ENCODE peak calls at places on chromosomes 7 and 10, in ten cellular contexts. One of them, this sample, is unnamed.

GRCh38 chr7:29285451-29285807 is 90.9 kb downstream of the CHN2 start:
- DNase-seq in right lobe of liver: no peak
- DNase-seq in endothelial cell of umbilical vein: no peak
- DNase-seq in ovary: no peak
- DNase-seq in stomach: no peak
- DNase-seq in esophagus muscularis mucosa: no peak
- DNase-seq in prostate gland: no peak
- DNase-seq in A549: peak; percentile 20
- DNase-seq in uterus: no peak
- DNase-seq in K562: no peak
- DNase-seq in this sample: peak; percentile 67

GRCh38 chr7:39410582-39410981 is 155.6 kb upstream of the YAE1 start:
- DNase-seq in stomach: no peak
- DNase-seq in esophagus muscularis mucosa: no peak
- DNase-seq in ovary: no peak
- DNase-seq in A549: no peak
- DNase-seq in endothelial cell of umbilical vein: no peak
- DNase-seq in prostate gland: no peak
- DNase-seq in uterus: no peak
- DNase-seq in right lobe of liver: no peak
- DNase-seq in K562: no peak
- DNase-seq in this sample: no peak

GRCh38 chr7:116356979-116357378 is 142.6 kb upstream of the CAV2 start:
- DNase-seq in ovary: no peak
- DNase-seq in right lobe of liver: no peak
- DNase-seq in endothelial cell of umbilical vein: peak; percentile 75
- DNase-seq in prostate gland: no peak
- DNase-seq in uterus: no peak
- DNase-seq in A549: no peak
- DNase-seq in esophagus muscularis mucosa: no peak
- DNase-seq in stomach: no peak
- DNase-seq in K562: no peak
- DNase-seq in this sample: no peak

GRCh38 chr7:153682628-153683027 is 369.6 kb upstream of the DPP6 start:
- DNase-seq in A549: no peak
- DNase-seq in right lobe of liver: no peak
- DNase-seq in ovary: no peak
- DNase-seq in K562: no peak
- DNase-seq in stomach: no peak
- DNase-seq in prostate gland: no peak
- DNase-seq in endothelial cell of umbilical vein: no peak
- DNase-seq in esophagus muscularis mucosa: no peak
- DNase-seq in uterus: no peak
- DNase-seq in this sample: no peak

GRCh38 chr7:131745645-131746248 is 189.3 kb upstream of the PODXL start:
- DNase-seq in stomach: no peak
- DNase-seq in uterus: no peak
- DNase-seq in ovary: no peak
- DNase-seq in A549: peak; percentile 17
- DNase-seq in esophagus muscularis mucosa: no peak
- DNase-seq in prostate gland: no peak
- DNase-seq in endothelial cell of umbilical vein: peak; percentile 50
- DNase-seq in right lobe of liver: no peak
- DNase-seq in K562: no peak
- DNase-seq in this sample: peak; percentile 14

GRCh38 chr7:42939457-42940240 is 7.5 kb downstream of the MRPL32 start:
- DNase-seq in uterus: no peak
- DNase-seq in ovary: no peak
- DNase-seq in endothelial cell of umbilical vein: no peak
- DNase-seq in A549: no peak
- DNase-seq in esophagus muscularis mucosa: no peak
- DNase-seq in stomach: no peak
- DNase-seq in K562: no peak
- DNase-seq in right lobe of liver: no peak
- DNase-seq in prostate gland: no peak
- DNase-seq in this sample: no peak

GRCh38 chr7:69624431-69624830 is 26.2 kb downstream of the AUTS2 start:
- DNase-seq in prostate gland: no peak
- DNase-seq in A549: no peak
- DNase-seq in ovary: no peak
- DNase-seq in right lobe of liver: no peak
- DNase-seq in esophagus muscularis mucosa: no peak
- DNase-seq in K562: no peak
- DNase-seq in stomach: no peak
- DNase-seq in uterus: no peak
- DNase-seq in endothelial cell of umbilical vein: no peak
- DNase-seq in this sample: no peak

GRCh38 chr10:69515699-69516547 is 57.3 kb downstream of the NEUROG3 start:
- DNase-seq in A549: peak; percentile 78
- DNase-seq in endothelial cell of umbilical vein: peak; percentile 69
- DNase-seq in stomach: peak; percentile 79
- DNase-seq in uterus: no peak
- DNase-seq in esophagus muscularis mucosa: peak; percentile 93
- DNase-seq in ovary: no peak
- DNase-seq in prostate gland: peak; percentile 59
- DNase-seq in K562: peak; percentile 87
- DNase-seq in right lobe of liver: peak; percentile 80
- DNase-seq in this sample: peak; percentile 89

GRCh38 chr10:114427124-114427852 is 23.0 kb upstream of the AFAP1L2 start:
- DNase-seq in uterus: no peak
- DNase-seq in ovary: no peak
- DNase-seq in A549: no peak
- DNase-seq in right lobe of liver: no peak
- DNase-seq in K562: no peak
- DNase-seq in stomach: no peak
- DNase-seq in endothelial cell of umbilical vein: peak; percentile 65
- DNase-seq in prostate gland: no peak
- DNase-seq in esophagus muscularis mucosa: no peak
- DNase-seq in this sample: no peak

GRCh38 chr10:77533887-77534278 is 103.7 kb downstream of the KCNMA1 start:
- DNase-seq in ovary: no peak
- DNase-seq in stomach: no peak
- DNase-seq in esophagus muscularis mucosa: no peak
- DNase-seq in endothelial cell of umbilical vein: no peak
- DNase-seq in prostate gland: no peak
- DNase-seq in right lobe of liver: peak; percentile 70
- DNase-seq in A549: no peak
- DNase-seq in uterus: no peak
- DNase-seq in K562: no peak
- DNase-seq in this sample: no peak

GRCh38 chr10:77533156-77533886 is 104.3 kb downstream of the KCNMA1 start:
- DNase-seq in K562: no peak
- DNase-seq in endothelial cell of umbilical vein: no peak
- DNase-seq in prostate gland: no peak
- DNase-seq in esophagus muscularis mucosa: no peak
- DNase-seq in ovary: no peak
- DNase-seq in right lobe of liver: peak; percentile 85
- DNase-seq in stomach: no peak
- DNase-seq in uterus: no peak
- DNase-seq in A549: peak; percentile 30
- DNase-seq in this sample: no peak

GRCh38 chr10:77531441-77532001 is 106.1 kb downstream of the KCNMA1 start:
- DNase-seq in right lobe of liver: no peak
- DNase-seq in prostate gland: no peak
- DNase-seq in K562: peak; percentile 19
- DNase-seq in endothelial cell of umbilical vein: peak; percentile 58
- DNase-seq in stomach: no peak
- DNase-seq in ovary: no peak
- DNase-seq in esophagus muscularis mucosa: no peak
- DNase-seq in uterus: no peak
- DNase-seq in A549: peak; percentile 82
- DNase-seq in this sample: peak; percentile 84

GRCh38 chr10:77530011-77530410 is 107.6 kb downstream of the KCNMA1 start:
- DNase-seq in ovary: no peak
- DNase-seq in K562: no peak
- DNase-seq in prostate gland: no peak
- DNase-seq in A549: no peak
- DNase-seq in stomach: no peak
- DNase-seq in esophagus muscularis mucosa: no peak
- DNase-seq in right lobe of liver: no peak
- DNase-seq in uterus: no peak
- DNase-seq in endothelial cell of umbilical vein: no peak
- DNase-seq in this sample: no peak

DNA sequence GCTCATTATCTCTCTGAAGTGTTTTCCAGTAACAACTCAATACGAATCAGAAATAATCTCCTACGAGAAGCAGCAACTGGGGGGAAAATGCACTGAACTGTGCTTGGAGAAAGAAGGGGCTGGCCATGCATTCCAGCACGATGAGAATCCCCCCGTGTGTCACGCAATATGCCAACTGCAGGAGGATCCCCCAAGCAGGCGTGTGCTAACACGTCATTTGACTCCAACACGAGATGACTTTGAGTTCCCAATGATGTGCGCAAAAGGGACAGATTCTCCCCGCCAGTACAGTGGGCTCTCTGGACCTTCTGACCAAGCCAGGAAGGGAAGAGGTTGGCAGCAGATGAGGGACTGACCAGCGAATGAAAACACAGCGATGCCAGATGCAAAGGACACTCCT is 105.5 kb downstream of the KCNMA1 start:
- DNase-seq in ovary: no peak
- DNase-seq in endothelial cell of umbilical vein: no peak
- DNase-seq in A549: no peak
- DNase-seq in K562: no peak
- DNase-seq in right lobe of liver: no peak
- DNase-seq in stomach: no peak
- DNase-seq in esophagus muscularis mucosa: no peak
- DNase-seq in uterus: no peak
- DNase-seq in prostate gland: no peak
- DNase-seq in this sample: peak; percentile 52
- TF ChIP-seq POLR2A in ovary: no peak
- TF ChIP-seq POLR2A in endothelial cell of umbilical vein: no peak
- TF ChIP-seq POLR2A in A549: no peak
- TF ChIP-seq POLR2A in K562: no peak
- TF ChIP-seq POLR2A in right lobe of liver: no peak
- TF ChIP-seq POLR2A in stomach: no peak
- TF ChIP-seq POLR2A in esophagus muscularis mucosa: no peak
- TF ChIP-seq POLR2A in uterus: no peak
- TF ChIP-seq POLR2A in prostate gland: no peak
- TF ChIP-seq POLR2A in this sample: no peak

GRCh38 chr7:134778941-134779740 is at the start of gene CALD1:
- DNase-seq in right lobe of liver: no peak
- DNase-seq in ovary: peak; percentile 76
- DNase-seq in endothelial cell of umbilical vein: peak; percentile 99
- DNase-seq in A549: peak; percentile 89
- DNase-seq in K562: no peak
- DNase-seq in esophagus muscularis mucosa: peak; percentile 96
- DNase-seq in stomach: peak; percentile 57
- DNase-seq in prostate gland: peak; percentile 91
- DNase-seq in uterus: peak; percentile 93
- DNase-seq in this sample: peak; percentile 67
- TF ChIP-seq POLR2A in right lobe of liver: peak; percentile 35
- TF ChIP-seq POLR2A in ovary: peak; percentile 36
- TF ChIP-seq POLR2A in endothelial cell of umbilical vein: peak; percentile 98
- TF ChIP-seq POLR2A in A549: no peak
- TF ChIP-seq POLR2A in K562: no peak
- TF ChIP-seq POLR2A in esophagus muscularis mucosa: peak; percentile 63
- TF ChIP-seq POLR2A in stomach: peak; percentile 24
- TF ChIP-seq POLR2A in prostate gland: peak; percentile 47
- TF ChIP-seq POLR2A in uterus: peak; percentile 84
- TF ChIP-seq POLR2A in this sample: peak; percentile 50

DNA sequence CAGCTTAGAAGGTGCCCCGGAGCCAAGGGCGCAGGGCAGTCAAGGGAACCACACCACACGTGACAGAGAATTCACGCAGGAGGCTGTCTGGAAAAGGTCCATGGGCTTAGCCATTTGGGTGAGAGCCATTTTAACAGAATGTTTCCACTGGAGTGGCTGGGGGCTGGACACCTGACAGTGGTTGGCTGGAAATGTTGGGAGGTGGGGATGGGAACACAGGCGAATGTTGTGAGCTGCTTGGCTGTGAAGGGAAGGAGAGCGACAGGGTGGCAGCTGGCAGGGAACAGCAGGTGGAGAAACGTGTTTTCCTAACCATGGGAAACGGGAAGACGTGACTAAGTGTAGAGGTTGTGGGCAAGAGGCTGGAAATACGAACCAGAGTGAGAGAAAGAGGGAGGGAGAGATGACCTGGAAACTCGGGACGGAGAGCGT is 100.5 kb upstream of the ZNF32 start:
- DNase-seq in prostate gland: no peak
- DNase-seq in ovary: no peak
- DNase-seq in A549: no peak
- DNase-seq in uterus: no peak
- DNase-seq in esophagus muscularis mucosa: no peak
- DNase-seq in K562: no peak
- DNase-seq in stomach: no peak
- DNase-seq in right lobe of liver: no peak
- DNase-seq in endothelial cell of umbilical vein: no peak
- DNase-seq in this sample: no peak
- TF ChIP-seq POLR2A in prostate gland: no peak
- TF ChIP-seq POLR2A in ovary: no peak
- TF ChIP-seq POLR2A in A549: no peak
- TF ChIP-seq POLR2A in uterus: no peak
- TF ChIP-seq POLR2A in esophagus muscularis mucosa: no peak
- TF ChIP-seq POLR2A in K562: no peak
- TF ChIP-seq POLR2A in stomach: no peak
- TF ChIP-seq POLR2A in right lobe of liver: no peak
- TF ChIP-seq POLR2A in endothelial cell of umbilical vein: no peak
- TF ChIP-seq POLR2A in this sample: no peak

GRCh38 chr10:38094923-38095574 is 912 bp downstream of the ZNF37A start:
- DNase-seq in endothelial cell of umbilical vein: no peak
- DNase-seq in prostate gland: no peak
- DNase-seq in right lobe of liver: no peak
- DNase-seq in uterus: no peak
- DNase-seq in K562: peak; percentile 25
- DNase-seq in stomach: no peak
- DNase-seq in ovary: peak; percentile 21
- DNase-seq in A549: no peak
- DNase-seq in esophagus muscularis mucosa: no peak
- DNase-seq in this sample: no peak

GRCh38 chr10:38093816-38094157 is 350 bp upstream of the ZNF37A start:
- DNase-seq in right lobe of liver: no peak
- DNase-seq in esophagus muscularis mucosa: no peak
- DNase-seq in prostate gland: no peak
- DNase-seq in uterus: no peak
- DNase-seq in endothelial cell of umbilical vein: no peak
- DNase-seq in K562: peak; percentile 8
- DNase-seq in ovary: no peak
- DNase-seq in stomach: no peak
- DNase-seq in A549: no peak
- DNase-seq in this sample: no peak

DNA sequence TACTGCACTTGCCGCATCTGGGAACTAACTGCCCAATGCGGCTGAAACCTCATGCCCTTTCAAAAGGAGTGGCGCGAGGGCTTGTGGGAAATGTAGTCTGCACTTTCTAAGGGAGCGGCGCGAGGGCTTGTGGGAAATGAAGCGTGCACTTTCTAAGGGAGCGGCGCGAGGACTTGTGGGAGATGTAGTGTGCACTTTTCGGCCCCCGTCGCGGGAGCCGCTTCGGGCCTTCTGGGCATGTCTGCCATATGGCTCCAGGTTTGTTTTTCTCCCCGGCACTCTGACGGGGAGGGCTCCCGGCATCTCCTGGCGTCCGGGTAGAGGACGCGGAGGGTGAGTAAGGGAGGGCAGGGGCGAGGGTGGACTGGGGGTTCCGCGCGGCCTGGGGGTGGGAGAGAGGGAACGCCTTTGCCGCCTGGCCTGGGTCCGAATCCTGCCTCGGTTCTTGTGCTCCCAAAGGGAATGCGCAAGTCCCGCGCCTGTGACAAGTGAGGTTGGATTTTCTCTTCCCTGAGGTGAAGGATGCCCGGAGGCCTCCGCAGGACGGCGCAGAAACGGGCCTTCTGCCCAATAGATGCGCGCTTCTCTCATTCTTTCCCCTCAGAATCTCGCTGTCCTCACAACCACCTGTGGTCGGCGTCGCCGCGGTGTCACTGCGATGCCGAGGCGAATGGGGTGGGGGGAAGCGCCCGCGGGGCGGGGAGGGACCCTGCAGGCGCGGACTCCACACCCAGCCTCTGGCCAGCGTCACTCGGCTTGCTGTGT is at the start of gene ZNF37A:
- DNase-seq in uterus: peak; percentile 95
- DNase-seq in prostate gland: peak; percentile 97
- DNase-seq in stomach: peak; percentile 95
- DNase-seq in K562: peak; percentile 76
- DNase-seq in right lobe of liver: peak; percentile 95
- DNase-seq in endothelial cell of umbilical vein: peak; percentile 96
- DNase-seq in A549: peak; percentile 97
- DNase-seq in esophagus muscularis mucosa: peak; percentile 99
- DNase-seq in ovary: peak; percentile 90
- DNase-seq in this sample: peak; percentile 50
- TF ChIP-seq POLR2A in uterus: peak; percentile 76
- TF ChIP-seq POLR2A in prostate gland: peak; percentile 70
- TF ChIP-seq POLR2A in stomach: peak; percentile 32
- TF ChIP-seq POLR2A in K562: peak; percentile 75
- TF ChIP-seq POLR2A in right lobe of liver: peak; percentile 85
- TF ChIP-seq POLR2A in endothelial cell of umbilical vein: peak; percentile 65
- TF ChIP-seq POLR2A in A549: peak; percentile 66
- TF ChIP-seq POLR2A in esophagus muscularis mucosa: no peak
- TF ChIP-seq POLR2A in ovary: no peak
- TF ChIP-seq POLR2A in this sample: peak; percentile 34

This sample was measured in H54.